ENCODE peak calls at places on chromosomes 12 and 14, in six cellular contexts. F is aorta, H is heart left ventricle, Z is epithelial cell of esophagus, G is dorsolateral prefrontal cortex, D is astrocyte of the spinal cord. O is an unnamed sample.

GRCh38 chr12:47414511-47414910 is 291.3 kb downstream of the RPAP3 start:
- DNase-seq in F (no peak), G (no peak), D (no peak), H (no peak), Z (no peak), O (no peak)

GRCh38 chr14:92397140-92397815 is 74.3 kb downstream of the SLC24A4 start:
- DNase-seq in G (peak; percentile 52), F (no peak), H (no peak), D (peak; percentile 39), Z (peak; percentile 85), O (no peak)

GRCh38 chr12:70338531-70338930 is 27.6 kb upstream of the KCNMB4 start:
- DNase-seq in F (no peak), H (no peak), D (no peak), Z (no peak), G (no peak), O (no peak)

GRCh38 chr14:36981832-36982528 is 190.4 kb downstream of the SLC25A21 start:
- DNase-seq in Z (peak; percentile 85), F (no peak), H (no peak), G (no peak), D (peak; percentile 43), O (no peak)

GRCh38 chr12:13576935-13577334 is 380.4 kb downstream of the EMP1 start:
- DNase-seq in H (no peak), D (no peak), Z (no peak), G (no peak), F (no peak), O (no peak)

GRCh38 chr14:60235440-60235839 is 13.6 kb upstream of the PPM1A start:
- DNase-seq in D (no peak), F (no peak), G (no peak), H (no peak), Z (no peak), O (no peak)

GRCh38 chr14:58969951-58970751 is 218.3 kb upstream of the DAAM1 start:
- DNase-seq in H (no peak), Z (no peak), F (no peak), G (no peak), D (peak; percentile 33), O (no peak)

GRCh38 chr14:51776102-51776894 is 84.1 kb upstream of the GNG2 start:
- DNase-seq in H (peak; percentile 44), Z (peak; percentile 65), G (peak; percentile 37), D (peak; percentile 69), F (no peak), O (peak; percentile 63)

GRCh38 chr14:74505831-74506230 is 12.3 kb downstream of the ISCA2 start:
- DNase-seq in Z (no peak), D (no peak), H (no peak), F (no peak), G (no peak), O (no peak)

GRCh38 chr14:60183724-60184596 is 18.8 kb upstream of the DHRS7 start:
- DNase-seq in H (no peak), F (no peak), G (no peak), Z (peak; percentile 78), D (peak; percentile 79), O (peak; percentile 52)

GRCh38 chr12:57005980-57006808 is at the start of gene ZBTB39:
- DNase-seq in Z (peak; percentile 62), D (peak; percentile 26), H (peak; percentile 68), G (peak; percentile 35), F (peak; percentile 86), O (peak; percentile 82)

GRCh38 chr14:85789506-85789905 is 259.6 kb downstream of the FLRT2 start:
- DNase-seq in H (no peak), D (no peak), Z (no peak), F (no peak), G (no peak), O (no peak)

GRCh38 chr14:63543826-63544320 is 696 bp upstream of the PPP2R5E start:
- DNase-seq in G (no peak), H (no peak), D (peak; percentile 16), F (no peak), Z (peak; percentile 4), O (no peak)

GRCh38 chr14:103427485-103428443 is 42.5 kb downstream of the MARK3 start:
- DNase-seq in G (no peak), H (peak; percentile 21), Z (peak; percentile 41), F (no peak), D (peak; percentile 86), O (no peak)

GRCh38 chr12:124391340-124392261 is 96.7 kb downstream of the RFLNA start:
- DNase-seq in G (no peak), H (peak; percentile 58), D (peak; percentile 59), F (no peak), Z (peak; percentile 83), O (no peak)
- H3K4me3 ChIP-seq in G (no peak overlapping the region), H (no peak overlapping the region), D (no peak overlapping the region), F (no peak overlapping the region), Z (no peak overlapping the region), O (no peak overlapping the region)

GRCh38 chr14:61837336-61838229 is 75.4 kb downstream of the SNAPC1 start:
- DNase-seq in F (peak; percentile 87), Z (peak; percentile 85), H (peak; percentile 74), G (peak; percentile 76), D (peak; percentile 81), O (peak; percentile 68)
- H3K4me3 ChIP-seq in F (no peak overlapping the region), Z (no peak overlapping the region), H (no peak overlapping the region), G (no peak overlapping the region), D (no peak overlapping the region), O (no peak overlapping the region)

GRCh38 chr12:24195063-24195462 is 245.6 kb upstream of the SOX5 start:
- DNase-seq in G (no peak), H (no peak), Z (no peak), D (no peak), F (no peak), O (no peak)

GRCh38 chr12:24185787-24186186 is 236.3 kb upstream of the SOX5 start:
- DNase-seq in G (no peak), F (no peak), Z (no peak), H (no peak), D (no peak), O (no peak)

GRCh38 chr12:24191117-24191516 is 241.6 kb upstream of the SOX5 start:
- DNase-seq in F (no peak), D (no peak), H (no peak), G (no peak), Z (no peak), O (no peak)
- H3K4me3 ChIP-seq in F (no peak overlapping the region), D (no peak overlapping the region), H (no peak overlapping the region), G (no peak overlapping the region), Z (no peak overlapping the region), O (no peak overlapping the region)

GRCh38 chr12:92140919-92141536 is 4.6 kb downstream of the BTG1 start:
- DNase-seq in F (no peak), G (no peak), H (no peak), D (no peak), Z (no peak), O (no peak)

GRCh38 chr12:92144045-92144630 is 1.5 kb downstream of the BTG1 start:
- DNase-seq in Z (peak; percentile 91), D (peak; percentile 97), F (no peak), G (peak; percentile 20), H (peak; percentile 79), O (peak; percentile 70)

GRCh38 chr12:92143280-92143679 is 2.4 kb downstream of the BTG1 start:
- DNase-seq in D (no peak), G (no peak), H (no peak), F (no peak), Z (no peak), O (no peak)

GRCh38 chr12:92141585-92142244 is 3.9 kb downstream of the BTG1 start:
- DNase-seq in G (no peak), D (no peak), H (no peak), Z (peak; percentile 47), F (no peak), O (no peak)

DNA sequence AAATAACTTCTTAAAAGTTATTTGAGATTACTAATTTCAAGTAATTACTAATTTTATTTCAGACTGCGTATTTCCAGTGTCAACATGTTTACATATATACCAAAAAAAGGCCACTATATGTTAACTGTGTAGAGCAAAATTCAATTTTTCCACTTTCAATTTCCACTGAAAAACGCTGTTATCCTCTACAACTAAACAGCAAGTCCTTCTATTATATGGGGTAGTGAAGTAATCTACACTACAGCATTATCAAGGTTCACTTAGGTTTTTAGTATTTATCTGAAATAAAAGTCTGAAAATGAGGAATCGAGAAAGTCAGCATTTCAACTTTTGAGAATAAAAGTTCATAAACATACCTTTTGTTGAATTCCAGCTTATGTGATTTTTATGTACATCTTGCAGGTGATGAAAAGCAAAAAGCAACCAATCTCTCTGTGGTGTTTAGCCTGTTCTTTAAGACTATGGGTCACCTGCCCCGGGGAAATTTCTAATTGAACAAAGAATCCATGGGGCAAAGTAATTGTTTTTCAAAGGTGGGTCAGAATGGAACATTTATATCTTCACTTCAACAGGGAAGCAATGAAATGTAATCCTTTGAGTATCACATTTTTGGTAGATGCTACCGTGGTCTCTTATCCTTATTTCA is 3.3 kb downstream of the BTG1 start:
- DNase-seq in Z (no peak), D (no peak), F (no peak), H (no peak), G (no peak), O (no peak)
- H3K4me3 ChIP-seq in Z (peak overlapping the region; percentile 82), D (peak overlapping the region; percentile 94), F (peak overlapping the region; percentile 96), H (peak overlapping the region; percentile 90), G (peak overlapping the region; percentile 83), O (no peak overlapping the region)

GRCh38 chr14:99075061-99075460 is 196.9 kb downstream of the BCL11B start:
- DNase-seq in H (no peak), G (no peak), Z (no peak), D (no peak), F (no peak), O (no peak)
- H3K4me3 ChIP-seq in H (no peak overlapping the region), G (no peak overlapping the region), Z (no peak overlapping the region), D (no peak overlapping the region), F (no peak overlapping the region), O (no peak overlapping the region)

GRCh38 chr12:6826734-6827436 is 1.3 kb upstream of the P3H3 start:
- DNase-seq in Z (no peak), D (no peak), F (peak; percentile 66), G (no peak), H (no peak), O (peak; percentile 42)
- H3K4me3 ChIP-seq in Z (no peak overlapping the region), D (no peak overlapping the region), F (no peak overlapping the region), G (peak overlapping the region; percentile 25), H (peak overlapping the region; percentile 19), O (no peak overlapping the region)

O was measured in Caco-2.